ENCODE peak calls at places on chromosomes 3 and 15, in five cellular contexts. B, N, C, T and E are unnamed samples.
A peak's percentile ranks its signal among the peaks of the same experiment; 100 is the strongest.

GRCh38 chr15:70339551-70340517 is 242.1 kb upstream of the TLE3 start:
- DNase-seq in B (no peak), N (no peak), C (no peak), T (no peak), E (no peak)

GRCh38 chr15:39016706-39017105 is 452.1 kb upstream of the RASGRP1 start:
- DNase-seq in B (no peak), N (peak; percentile 23), C (no peak), T (no peak), E (no peak)

GRCh38 chr15:77507911-77508310 is 87.2 kb downstream of the HMG20A start:
- DNase-seq in B (no peak), N (peak; percentile 83), C (no peak), T (no peak), E (peak; percentile 90)

GRCh38 chr3:4218426-4219226 is 84.5 kb upstream of the SETMAR start:
- DNase-seq in B (no peak), N (no peak), C (no peak), T (no peak), E (no peak)

GRCh38 chr15:66735909-66736305 is 33.9 kb downstream of the SMAD6 start:
- DNase-seq in B (no peak), N (peak; percentile 49), C (no peak), T (no peak), E (no peak)

GRCh38 chr15:46460426-46460825 is 825.6 kb downstream of the SQOR start:
- DNase-seq in B (no peak), N (no peak), C (no peak), T (no peak), E (no peak)

GRCh38 chr15:39786444-39787056 is 3.9 kb upstream of the FSIP1 start:
- DNase-seq in B (no peak), N (peak; percentile 79), C (no peak), T (no peak), E (peak; percentile 50)

GRCh38 chr3:134249442-134249841 is 1.2 kb downstream of the RYK start:
- DNase-seq in B (no peak), N (no peak), C (no peak), T (no peak), E (no peak)

GRCh38 chr15:85708402-85708932 is 86.3 kb downstream of the KLHL25 start:
- DNase-seq in B (no peak), N (peak; percentile 76), C (no peak), T (no peak), E (no peak)

GRCh38 chr3:152047465-152047864 is 174.0 kb downstream of the SUCNR1 start:
- DNase-seq in B (no peak), N (peak; percentile 77), C (no peak), T (no peak), E (no peak)

GRCh38 chr3:134205426-134205825 is 45.2 kb downstream of the RYK start:
- DNase-seq in B (no peak), N (no peak), C (no peak), T (no peak), E (no peak)